ENCODE peak calls at places on chromosome 15, in four cellular contexts. C is psoas muscle, D is HT1080, U is neural crest cell. M is an unnamed sample.

GRCh38 chr15:87632364-87632763 is 624.2 kb downstream of the NTRK3 start:
- DNase-seq in D (no peak), U (no peak), C (no peak), M (no peak)

GRCh38 chr15:91561371-91562100 is 292.0 kb upstream of the SLCO3A1 start:
- DNase-seq in U (no peak), D (peak), C (peak), M (no peak)

GRCh38 chr15:73956276-73957086 is 30.2 kb downstream of the LOXL1 start:
- DNase-seq in U (no peak), C (peak), D (peak), M (no peak)

GRCh38 chr15:65411470-65412071 is 11.2 kb downstream of the IGDCC4 start:
- DNase-seq in C (no peak), D (peak), U (no peak), M (no peak)

GRCh38 chr15:99413955-99414754 is 151.6 kb upstream of the MEF2A start:
- DNase-seq in D (no peak), C (no peak), U (no peak), M (no peak)

GRCh38 chr15:59222906-59223579 is 16.4 kb downstream of the LDHAL6B start:
- DNase-seq in U (no peak), D (no peak), C (no peak), M (no peak)

GRCh38 chr15:50231761-50232160 is 33.8 kb downstream of the HDC start:
- DNase-seq in D (no peak), C (no peak), U (no peak), M (no peak)

GRCh38 chr15:34799149-34799824 is 3.9 kb upstream of the ACTC1 start:
- DNase-seq in D (peak), C (peak), U (no peak), M (peak)

GRCh38 chr15:47293763-47294162 is 423.5 kb upstream of the SEMA6D start:
- DNase-seq in U (no peak), D (peak), C (peak), M (no peak)

GRCh38 chr15:46786886-46787285 is 930.4 kb upstream of the SEMA6D start:
- DNase-seq in C (no peak), U (no peak), D (peak), M (no peak)

GRCh38 chr15:85813234-85813633 is 18.5 kb upstream of the KLHL25 start:
- DNase-seq in D (no peak), U (no peak), C (no peak), M (no peak)

GRCh38 chr15:40921949-40922607 is 7.1 kb upstream of the DLL4 start:
- DNase-seq in C (no peak), U (no peak), D (no peak), M (no peak)

GRCh38 chr15:74312445-74313007 is 54.9 kb downstream of the CYP11A1 start:
- DNase-seq in D (no peak), U (no peak), C (no peak), M (peak)

GRCh38 chr15:43207024-43207423 is 13.8 kb downstream of the EPB42 start:
- DNase-seq in C (no peak), D (no peak), U (no peak), M (no peak)

GRCh38 chr15:95825672-95826387 is 504.7 kb upstream of the NR2F2 start:
- DNase-seq in C (no peak), D (no peak), U (no peak), M (no peak)

GRCh38 chr15:44163370-44163769 is 31.7 kb downstream of the FRMD5 start:
- DNase-seq in U (no peak), D (no peak), C (no peak), M (no peak)

GRCh38 chr15:58923696-58924300 is 9.7 kb downstream of the SLTM start:
- DNase-seq in U (no peak), D (no peak), C (peak), M (no peak)

GRCh38 chr15:77410701-77411613 is 8.9 kb downstream of the PEAK1 start:
- DNase-seq in C (no peak), U (no peak), D (no peak), M (no peak)

M was measured in glutamatergic neuron.